ENCODE peak calls at places on chromosomes 3 and 15, in five cellular contexts. One of them, this sample, is unnamed.

GRCh38 chr3:13148126-13148525 is 74.9 kb upstream of the IQSEC1 start:
- DNase-seq in HepG2: no peak
- DNase-seq in GM12878: no peak
- DNase-seq in H9: no peak
- DNase-seq in neural progenitor cell: no peak
- DNase-seq in this sample: no peak

GRCh38 chr15:74170083-74170844 is 3.2 kb upstream of the ISLR start:
- DNase-seq in GM12878: no peak
- DNase-seq in HepG2: no peak
- DNase-seq in H9: peak
- DNase-seq in neural progenitor cell: no peak
- DNase-seq in this sample: no peak

GRCh38 chr3:141237701-141238521 is 6.3 kb downstream of the PXYLP1 start:
- DNase-seq in neural progenitor cell: no peak
- DNase-seq in GM12878: no peak
- DNase-seq in HepG2: no peak
- DNase-seq in H9: no peak
- DNase-seq in this sample: no peak

GRCh38 chr15:64842099-64842940 is 605 bp downstream of the PLEKHO2 start:
- DNase-seq in neural progenitor cell: peak
- DNase-seq in H9: no peak
- DNase-seq in GM12878: no peak
- DNase-seq in HepG2: no peak
- DNase-seq in this sample: peak

GRCh38 chr3:102301155-102301554 is 133.7 kb upstream of the ZPLD1 start:
- DNase-seq in H9: no peak
- DNase-seq in HepG2: no peak
- DNase-seq in neural progenitor cell: no peak
- DNase-seq in GM12878: no peak
- DNase-seq in this sample: peak

GRCh38 chr3:102090646-102091045 is 241.3 kb downstream of the NFKBIZ start:
- DNase-seq in H9: no peak
- DNase-seq in GM12878: no peak
- DNase-seq in HepG2: no peak
- DNase-seq in neural progenitor cell: no peak
- DNase-seq in this sample: no peak

GRCh38 chr3:86828751-86829150 is 162.2 kb downstream of the VGLL3 start:
- DNase-seq in H9: no peak
- DNase-seq in GM12878: no peak
- DNase-seq in HepG2: no peak
- DNase-seq in neural progenitor cell: no peak
- DNase-seq in this sample: no peak

GRCh38 chr15:70151008-70151407 is 53.3 kb upstream of the TLE3 start:
- DNase-seq in GM12878: no peak
- DNase-seq in neural progenitor cell: no peak
- DNase-seq in HepG2: no peak
- DNase-seq in H9: no peak
- DNase-seq in this sample: no peak

GRCh38 chr3:189630667-189631372 is 369 bp upstream of the TP63 start:
- DNase-seq in GM12878: peak
- DNase-seq in H9: no peak
- DNase-seq in neural progenitor cell: no peak
- DNase-seq in HepG2: no peak
- DNase-seq in this sample: no peak

GRCh38 chr15:39491917-39492490 is 88.9 kb upstream of the THBS1 start:
- DNase-seq in neural progenitor cell: no peak
- DNase-seq in HepG2: no peak
- DNase-seq in H9: no peak
- DNase-seq in GM12878: no peak
- DNase-seq in this sample: no peak

GRCh38 chr3:30347679-30348216 is 258.7 kb upstream of the TGFBR2 start:
- DNase-seq in neural progenitor cell: no peak
- DNase-seq in GM12878: no peak
- DNase-seq in H9: no peak
- DNase-seq in HepG2: peak
- DNase-seq in this sample: peak

GRCh38 chr15:63626955-63627354 is 29.8 kb downstream of the FBXL22 start:
- DNase-seq in neural progenitor cell: no peak
- DNase-seq in HepG2: no peak
- DNase-seq in H9: no peak
- DNase-seq in GM12878: peak
- DNase-seq in this sample: no peak

GRCh38 chr15:39472661-39473657 is 107.9 kb upstream of the THBS1 start:
- DNase-seq in HepG2: no peak
- DNase-seq in neural progenitor cell: no peak
- DNase-seq in H9: no peak
- DNase-seq in GM12878: no peak
- DNase-seq in this sample: peak

GRCh38 chr3:43958005-43958770 is 267.4 kb downstream of the ABHD5 start:
- DNase-seq in H9: no peak
- DNase-seq in GM12878: no peak
- DNase-seq in HepG2: no peak
- DNase-seq in neural progenitor cell: no peak
- DNase-seq in this sample: no peak

GRCh38 chr3:157540656-157541055 is 37.4 kb upstream of the VEPH1 start:
- DNase-seq in GM12878: no peak
- DNase-seq in HepG2: no peak
- DNase-seq in neural progenitor cell: no peak
- DNase-seq in H9: no peak
- DNase-seq in this sample: no peak

GRCh38 chr3:157543491-157544035 is 40.3 kb upstream of the VEPH1 start:
- DNase-seq in GM12878: no peak
- DNase-seq in neural progenitor cell: no peak
- DNase-seq in H9: no peak
- DNase-seq in HepG2: no peak
- DNase-seq in this sample: no peak

GRCh38 chr3:157544501-157545139 is 41.4 kb upstream of the VEPH1 start:
- DNase-seq in HepG2: no peak
- DNase-seq in H9: no peak
- DNase-seq in neural progenitor cell: no peak
- DNase-seq in GM12878: no peak
- DNase-seq in this sample: peak

GRCh38 chr3:157541506-157542236 is 38.5 kb upstream of the VEPH1 start:
- DNase-seq in H9: no peak
- DNase-seq in neural progenitor cell: no peak
- DNase-seq in HepG2: no peak
- DNase-seq in GM12878: no peak
- DNase-seq in this sample: no peak

GRCh38 chr3:157542711-157543485 is 39.7 kb upstream of the VEPH1 start:
- DNase-seq in HepG2: no peak
- DNase-seq in GM12878: no peak
- DNase-seq in H9: peak
- DNase-seq in neural progenitor cell: peak
- DNase-seq in this sample: peak
- H3K27ac ChIP-seq in HepG2: no peak
- H3K27ac ChIP-seq in GM12878: no peak
- H3K27ac ChIP-seq in H9: no peak
- H3K27ac ChIP-seq in neural progenitor cell: no peak
- H3K27ac ChIP-seq in this sample: peak

DNA sequence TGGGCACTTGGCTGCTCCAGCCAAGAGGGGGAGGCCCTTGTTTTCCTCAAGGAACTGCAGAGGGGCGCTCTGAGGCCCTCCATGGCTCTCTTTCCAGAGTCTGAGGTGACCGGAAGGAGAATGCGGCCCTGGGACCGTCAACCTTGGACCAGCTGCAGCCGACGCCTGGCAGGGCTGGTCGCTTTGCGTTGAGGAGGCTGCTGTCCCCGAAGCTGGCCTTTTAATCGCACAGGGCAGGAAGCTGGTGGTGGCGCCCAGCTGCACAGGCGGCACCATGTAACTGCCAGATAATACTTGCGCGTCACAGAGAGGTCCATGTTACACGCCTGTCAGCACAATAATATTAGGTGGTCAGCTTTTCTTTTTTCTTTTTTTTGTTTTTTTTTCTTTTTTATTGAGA is 875 bp upstream of the HLTF start:
- DNase-seq in neural progenitor cell: no peak
- DNase-seq in H9: no peak
- DNase-seq in HepG2: no peak
- DNase-seq in GM12878: no peak
- DNase-seq in this sample: no peak
- H2AFZ ChIP-seq in neural progenitor cell: no peak
- H2AFZ ChIP-seq in H9: no peak
- H2AFZ ChIP-seq in HepG2: no peak
- H2AFZ ChIP-seq in GM12878: no peak
- H2AFZ ChIP-seq in this sample: no peak

GRCh38 chr3:168289480-168289879 is 193.8 kb upstream of the GOLIM4 start:
- DNase-seq in HepG2: no peak
- DNase-seq in H9: no peak
- DNase-seq in neural progenitor cell: no peak
- DNase-seq in GM12878: no peak
- DNase-seq in this sample: no peak
- H3K27ac ChIP-seq in HepG2: no peak
- H3K27ac ChIP-seq in H9: no peak
- H3K27ac ChIP-seq in neural progenitor cell: no peak
- H3K27ac ChIP-seq in GM12878: no peak
- H3K27ac ChIP-seq in this sample: no peak

DNA sequence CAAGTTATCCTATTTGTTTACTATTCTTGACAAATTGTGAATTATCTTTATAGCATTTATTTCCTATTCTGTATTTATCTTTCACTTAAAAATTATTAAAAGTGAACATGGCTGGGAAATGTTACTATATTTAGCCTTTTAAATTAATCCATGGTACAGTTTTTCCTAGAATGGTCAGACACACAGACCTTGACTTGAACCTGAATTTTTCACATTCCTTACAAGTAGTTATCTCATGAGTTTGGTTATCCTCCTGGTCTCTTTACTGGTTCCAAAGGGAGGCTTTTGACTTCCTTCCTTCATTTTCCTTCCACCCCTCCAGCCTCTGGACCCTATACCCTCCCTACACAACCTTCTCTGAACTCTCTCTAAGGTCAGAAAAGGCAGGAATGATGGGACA is 280.6 kb downstream of the SATB1 start:
- DNase-seq in GM12878: no peak
- DNase-seq in neural progenitor cell: no peak
- DNase-seq in H9: no peak
- DNase-seq in HepG2: no peak
- DNase-seq in this sample: no peak
- H2AFZ ChIP-seq in GM12878: no peak
- H2AFZ ChIP-seq in neural progenitor cell: no peak
- H2AFZ ChIP-seq in H9: no peak
- H2AFZ ChIP-seq in HepG2: no peak
- H2AFZ ChIP-seq in this sample: no peak

DNA sequence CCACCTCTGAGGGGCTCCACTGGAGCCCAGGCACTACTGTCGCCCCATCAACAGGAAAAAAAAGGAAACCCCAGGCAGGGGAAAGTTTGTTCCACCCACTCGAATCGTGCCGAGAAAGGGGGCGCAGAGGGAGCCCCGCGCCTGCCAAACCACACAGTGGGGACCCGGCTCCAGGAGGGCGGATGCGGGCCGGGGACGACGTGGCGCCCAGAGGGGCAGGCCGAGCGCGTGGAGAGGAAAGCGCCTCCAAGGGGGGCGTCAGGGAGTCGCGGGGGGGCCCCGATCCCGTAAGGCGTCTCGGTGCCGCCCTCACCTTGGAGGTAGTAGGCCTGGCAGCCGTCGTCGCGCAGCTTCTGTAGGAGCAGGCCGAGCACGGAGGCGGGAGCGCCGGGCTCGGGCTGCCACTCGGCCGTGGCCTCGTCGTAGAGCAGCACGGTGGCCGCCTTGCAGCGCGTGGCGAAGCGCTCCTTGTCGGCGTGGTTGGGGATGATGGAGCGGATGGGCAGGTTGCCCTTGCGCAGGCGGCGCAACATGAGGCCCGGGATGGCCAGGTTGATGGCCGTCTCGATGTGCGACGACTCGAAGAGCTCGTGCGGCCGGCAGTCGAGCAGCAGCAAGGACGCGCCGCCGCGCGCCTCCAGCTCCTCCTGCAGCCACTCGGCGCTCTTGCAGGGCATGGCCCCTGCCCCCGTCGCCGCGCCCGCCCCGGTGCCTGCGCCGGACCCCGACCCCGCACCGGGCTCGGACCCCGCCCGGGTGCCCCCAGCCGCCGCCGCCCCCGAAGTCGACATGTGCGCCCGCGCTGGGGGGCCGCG is 627 bp downstream of the DUSP7 start:
- DNase-seq in neural progenitor cell: peak
- DNase-seq in HepG2: peak
- DNase-seq in H9: peak
- DNase-seq in GM12878: no peak
- DNase-seq in this sample: peak
- H3K27ac ChIP-seq in neural progenitor cell: no peak
- H3K27ac ChIP-seq in HepG2: no peak
- H3K27ac ChIP-seq in H9: no peak
- H3K27ac ChIP-seq in GM12878: peak
- H3K27ac ChIP-seq in this sample: peak